ENCODE peak calls at places on chromosomes 1 and 21, in nine cellular contexts. V is upper lobe of left lung, P is GM23338, K is K562, U is endothelial cell of umbilical vein, D is prostate gland, M is HCT116, Y is vagina, H is Panc1. L is an unnamed sample.

GRCh38 chr1:7427901-7428300 is 343.2 kb upstream of the VAMP3 start:
- DNase-seq in Y (no peak), H (no peak), V (no peak), P (no peak), U (peak), M (no peak), K (no peak), D (no peak), L (no peak)

GRCh38 chr1:158654570-158654969 is 31.9 kb downstream of the SPTA1 start:
- DNase-seq in D (no peak), Y (no peak), M (no peak), P (peak), U (peak), K (no peak), V (peak), H (no peak), L (no peak)

GRCh38 chr1:1926346-1926811 is 7.3 kb upstream of the TMEM52 start:
- DNase-seq in K (no peak), M (no peak), H (no peak), V (no peak), U (no peak), P (no peak), D (no peak), Y (no peak), L (no peak)

GRCh38 chr1:165144757-165145397 is 211.6 kb downstream of the LMX1A start:
- DNase-seq in M (peak), K (peak), U (peak), D (peak), P (peak), V (peak), H (peak), Y (no peak), L (peak)

GRCh38 chr1:82979593-82980230 is 1019.2 kb downstream of the TTLL7 start:
- DNase-seq in K (no peak), U (no peak), D (no peak), V (no peak), P (no peak), H (no peak), M (no peak), Y (no peak), L (no peak)

GRCh38 chr1:160606611-160607010 is 27.3 kb upstream of the CD84 start:
- DNase-seq in Y (no peak), D (no peak), V (no peak), H (no peak), K (no peak), P (no peak), U (no peak), M (no peak), L (no peak)

GRCh38 chr1:154799188-154799587 is 70.9 kb downstream of the KCNN3 start:
- DNase-seq in P (no peak), H (no peak), Y (no peak), D (no peak), V (no peak), K (no peak), U (no peak), M (no peak), L (no peak)

GRCh38 chr1:63010898-63011660 is 227.1 kb downstream of the ATG4C start:
- DNase-seq in P (no peak), H (no peak), V (no peak), Y (no peak), K (no peak), M (no peak), D (no peak), U (no peak), L (no peak)

GRCh38 chr1:224623743-224624333 is 7.7 kb downstream of the CNIH3 start:
- DNase-seq in P (no peak), D (no peak), V (peak), M (no peak), K (no peak), Y (no peak), H (peak), U (peak), L (no peak)

GRCh38 chr1:160681067-160681890 is 30.3 kb downstream of the CD48 start:
- DNase-seq in K (peak), D (no peak), Y (no peak), V (peak), H (peak), U (peak), P (peak), M (peak), L (peak)

GRCh38 chr1:55848906-55849305 is 633.7 kb upstream of the USP24 start:
- DNase-seq in P (peak), V (no peak), M (no peak), U (no peak), H (no peak), Y (no peak), K (no peak), D (no peak), L (no peak)

GRCh38 chr1:2611034-2611501 is 21.7 kb downstream of the MMEL1 start:
- DNase-seq in D (no peak), M (peak), V (peak), P (peak), K (peak), Y (no peak), H (no peak), U (peak), L (no peak)

GRCh38 chr1:14140800-14141526 is 441.0 kb downstream of the PRDM2 start:
- DNase-seq in Y (no peak), H (no peak), P (peak), D (peak), M (no peak), K (no peak), U (no peak), V (peak), L (no peak)

GRCh38 chr1:19315378-19316206 is 3.5 kb downstream of the SLC66A1 start:
- DNase-seq in U (peak), D (no peak), Y (no peak), V (no peak), M (no peak), P (no peak), K (no peak), H (no peak), L (no peak)

GRCh38 chr21:33300701-33301631 is 23.8 kb upstream of the IFNAR1 start:
- DNase-seq in Y (no peak), M (no peak), P (no peak), K (no peak), V (no peak), U (peak), D (peak), H (no peak), L (no peak)

GRCh38 chr1:218426343-218426657 is 81.2 kb downstream of the TGFB2 start:
- DNase-seq in K (no peak), P (no peak), V (no peak), M (no peak), Y (no peak), H (no peak), D (no peak), U (no peak), L (no peak)

GRCh38 chr1:180117764-180118116 is 36.9 kb upstream of the QSOX1 start:
- DNase-seq in K (no peak), U (no peak), D (no peak), M (peak), H (no peak), P (no peak), Y (no peak), V (no peak), L (no peak)

GRCh38 chr1:39960461-39960958 is 5.6 kb downstream of the MFSD2A start:
- DNase-seq in H (no peak), P (no peak), Y (no peak), K (peak), V (peak), U (no peak), D (peak), M (no peak), L (no peak)

GRCh38 chr1:85282424-85282823 is 6.0 kb upstream of the BCL10 start:
- DNase-seq in V (no peak), U (no peak), P (peak), D (no peak), K (peak), H (no peak), M (peak), Y (no peak), L (no peak)

GRCh38 chr1:6041432-6042062 is 4.1 kb upstream of the KCNAB2 start:
- DNase-seq in U (peak), Y (no peak), D (no peak), M (no peak), V (no peak), K (peak), P (peak), H (no peak), L (no peak)

GRCh38 chr21:43940672-43941071 is 71.4 kb upstream of the TRAPPC10 start:
- DNase-seq in H (no peak), D (no peak), P (no peak), M (no peak), Y (no peak), U (no peak), V (no peak), K (no peak), L (no peak)

GRCh38 chr1:9125325-9125724 is 3.6 kb downstream of the GPR157 start:
- DNase-seq in H (no peak), U (no peak), D (no peak), Y (no peak), V (no peak), K (no peak), M (no peak), P (no peak), L (no peak)

GRCh38 chr1:227560393-227560792 is 3.0 kb upstream of the ZNF678 start:
- DNase-seq in U (no peak), P (no peak), V (no peak), K (no peak), H (no peak), D (no peak), M (no peak), Y (no peak), L (no peak)

GRCh38 chr21:46307625-46308024 is 16.0 kb downstream of the C21orf58 start:
- DNase-seq in K (no peak), U (no peak), P (no peak), M (no peak), D (no peak), Y (no peak), H (no peak), V (no peak), L (no peak)

GRCh38 chr1:231750296-231750695 is 123.7 kb downstream of the DISC1 start:
- DNase-seq in P (no peak), U (no peak), K (no peak), Y (no peak), M (no peak), H (no peak), V (no peak), D (no peak), L (no peak)

GRCh38 chr21:44872568-44873355 is 728 bp downstream of the PTTG1IP start:
- DNase-seq in U (peak), P (peak), Y (no peak), D (peak), H (no peak), M (no peak), K (no peak), V (peak), L (no peak)

GRCh38 chr1:180631197-180631765 is 541 bp upstream of the XPR1 start:
- DNase-seq in V (no peak), Y (peak), H (no peak), D (no peak), K (no peak), P (no peak), M (no peak), U (no peak), L (no peak)

GRCh38 chr1:70134148-70134547 is 71.2 kb downstream of the LRRC40 start:
- DNase-seq in K (no peak), P (peak), V (no peak), Y (no peak), D (no peak), M (no peak), H (no peak), U (no peak), L (no peak)

GRCh38 chr1:157377216-157377821 is 175.0 kb downstream of the FCRL5 start:
- DNase-seq in V (peak), D (no peak), U (peak), M (peak), H (no peak), Y (no peak), P (peak), K (peak), L (no peak)

GRCh38 chr1:202230939-202231645 is 37.5 kb downstream of the LGR6 start:
- DNase-seq in M (no peak), D (no peak), P (no peak), V (no peak), H (no peak), K (no peak), U (no peak), Y (no peak), L (no peak)

GRCh38 chr21:45341779-45342178 is 54.1 kb upstream of the POFUT2 start:
- DNase-seq in D (no peak), K (no peak), U (peak), M (no peak), Y (no peak), H (no peak), V (no peak), P (no peak), L (no peak)

GRCh38 chr1:24555591-24556413 is at the start of gene NCMAP:
- DNase-seq in V (peak), U (no peak), K (peak), Y (no peak), M (peak), P (peak), D (peak), H (no peak), L (no peak)

GRCh38 chr1:56278052-56278451 is 301.3 kb downstream of the PLPP3 start:
- DNase-seq in D (no peak), V (no peak), M (no peak), K (no peak), Y (no peak), U (no peak), P (no peak), H (no peak), L (no peak)

GRCh38 chr1:84972377-84972987 is 24.4 kb downstream of the MCOLN2 start:
- DNase-seq in U (peak), M (no peak), V (no peak), H (no peak), P (no peak), D (no peak), Y (no peak), K (no peak), L (no peak)

GRCh38 chr1:154446292-154446691 is 41.1 kb downstream of the IL6R start:
- DNase-seq in V (no peak), Y (no peak), P (no peak), H (no peak), U (no peak), M (no peak), K (no peak), D (no peak), L (no peak)

GRCh38 chr1:99766378-99766800 is at the start of gene FRRS1:
- DNase-seq in D (peak), K (peak), M (peak), V (peak), Y (peak), H (peak), U (peak), P (peak), L (peak)

GRCh38 chr1:193105821-193106177 is 585 bp upstream of the GLRX2 start:
- DNase-seq in D (no peak), K (no peak), P (no peak), H (no peak), V (no peak), Y (no peak), U (no peak), M (no peak), L (no peak)

GRCh38 chr1:241998412-241998921 is 431 bp downstream of the MAP1LC3C start:
- DNase-seq in K (peak), U (peak), Y (no peak), V (peak), M (peak), D (no peak), H (peak), P (peak), L (no peak)

GRCh38 chr1:208731976-208732821 is 488.0 kb upstream of the PLXNA2 start:
- DNase-seq in U (peak), M (no peak), Y (no peak), V (no peak), H (no peak), D (no peak), K (no peak), P (no peak), L (no peak)

GRCh38 chr1:170721621-170722020 is 57.7 kb downstream of the PRRX1 start:
- DNase-seq in H (no peak), P (no peak), D (no peak), K (no peak), Y (no peak), V (no peak), M (no peak), U (no peak), L (no peak)
- H3K27ac ChIP-seq in H (no peak), P (no peak), D (no peak), K (no peak), Y (no peak), V (no peak), M (no peak), U (no peak), L (no peak)

DNA sequence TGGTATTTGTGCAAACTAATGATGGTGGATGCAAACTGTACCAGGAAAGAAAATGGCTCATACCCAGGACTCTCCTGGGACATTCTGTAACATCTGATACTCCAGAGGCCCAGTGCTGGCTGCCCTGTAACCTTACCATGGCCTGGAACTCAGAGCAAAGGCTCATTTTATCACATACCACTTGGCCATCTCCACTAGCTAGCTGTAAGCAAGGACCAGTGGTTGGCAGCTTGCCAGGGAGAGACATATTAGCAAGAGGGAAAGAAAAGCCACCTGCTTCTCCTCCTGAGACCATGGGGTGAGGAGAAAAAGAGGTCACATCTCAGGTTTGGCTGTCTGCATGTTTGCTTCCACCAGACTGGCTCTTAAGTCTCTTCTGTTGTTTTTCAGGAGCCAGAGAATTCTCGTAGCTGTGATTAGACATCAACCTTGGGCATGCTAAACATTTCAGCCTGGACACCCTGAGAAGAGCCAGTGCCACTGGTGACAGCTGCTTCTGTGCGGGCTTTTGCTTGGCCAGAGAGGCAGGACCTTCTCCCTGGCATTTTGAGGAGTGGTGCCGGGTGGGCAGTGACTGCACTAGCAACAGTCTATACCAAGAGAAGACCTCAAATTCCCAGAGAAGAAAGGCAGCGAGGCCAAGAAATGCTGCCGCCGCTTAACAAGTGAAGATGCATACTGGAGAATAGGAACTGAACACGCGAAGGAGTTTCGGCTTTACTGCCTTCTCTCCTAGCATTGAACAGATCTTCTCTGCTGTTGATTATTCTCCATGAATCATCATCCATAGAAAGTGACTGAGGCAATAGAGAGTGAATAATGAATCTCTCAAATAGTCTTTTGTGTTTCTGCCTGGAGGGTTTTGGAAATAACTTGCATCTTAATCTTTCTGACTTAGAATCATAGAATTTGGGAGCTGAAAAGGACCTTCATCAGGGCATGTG is 6.7 kb upstream of the INKA2 start:
- DNase-seq in Y (peak), V (no peak), M (no peak), U (no peak), K (no peak), D (no peak), H (no peak), P (no peak), L (no peak)
- TF ChIP-seq POLR2AphosphoS5 in Y (no peak), V (no peak), M (no peak), U (no peak), K (no peak), D (no peak), H (no peak), P (no peak), L (no peak)

DNA sequence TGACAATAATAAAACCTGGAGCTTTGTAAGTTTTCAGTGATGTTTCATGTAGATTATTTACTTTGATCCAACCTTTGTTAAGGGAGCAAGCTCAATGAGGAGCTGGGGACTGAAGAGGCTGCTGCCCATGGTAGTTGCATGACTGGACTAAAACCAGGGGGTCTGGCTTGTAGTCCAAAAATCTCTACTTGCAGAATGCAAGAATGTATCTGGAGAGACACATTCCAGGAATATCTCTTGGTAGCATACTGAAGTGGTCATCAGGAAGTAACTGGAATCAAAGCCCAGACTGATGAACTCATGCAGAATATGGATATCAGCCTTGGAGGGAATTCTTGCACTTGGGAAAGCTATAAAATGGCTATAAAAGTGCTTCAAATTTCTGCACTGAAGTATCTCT is 5.8 kb upstream of the KIAA0040 start:
- DNase-seq in U (peak), Y (no peak), K (no peak), M (no peak), V (no peak), P (no peak), H (no peak), D (no peak), L (no peak)
- H3K27ac ChIP-seq in U (peak), Y (no peak), K (no peak), M (no peak), V (no peak), P (no peak), H (no peak), D (no peak), L (no peak)

GRCh38 chr1:119974013-119974412 is 77.7 kb upstream of the ADAM30 start:
- DNase-seq in H (no peak), V (no peak), U (no peak), K (no peak), P (no peak), M (no peak), D (peak), Y (no peak), L (no peak)
- TF ChIP-seq POLR2AphosphoS5 in H (no peak), V (no peak), U (no peak), K (no peak), P (no peak), M (no peak), D (peak), Y (no peak), L (no peak)

GRCh38 chr1:172657586-172657985 is 1.3 kb upstream of the FASLG start:
- DNase-seq in D (no peak), P (no peak), Y (no peak), U (no peak), K (no peak), V (no peak), M (no peak), H (no peak), L (no peak)

GRCh38 chr1:172661107-172661506 is 2.2 kb downstream of the FASLG start:
- DNase-seq in P (no peak), D (no peak), Y (no peak), V (no peak), M (no peak), U (no peak), H (no peak), K (no peak), L (no peak)

GRCh38 chr1:172663726-172664125 is 4.8 kb downstream of the FASLG start:
- DNase-seq in H (no peak), Y (no peak), U (no peak), M (no peak), V (no peak), P (no peak), D (no peak), K (no peak), L (no peak)

GRCh38 chr1:172658871-172659453 is at the start of gene FASLG:
- DNase-seq in M (no peak), P (no peak), H (no peak), V (no peak), U (no peak), Y (no peak), D (no peak), K (no peak), L (no peak)

DNA sequence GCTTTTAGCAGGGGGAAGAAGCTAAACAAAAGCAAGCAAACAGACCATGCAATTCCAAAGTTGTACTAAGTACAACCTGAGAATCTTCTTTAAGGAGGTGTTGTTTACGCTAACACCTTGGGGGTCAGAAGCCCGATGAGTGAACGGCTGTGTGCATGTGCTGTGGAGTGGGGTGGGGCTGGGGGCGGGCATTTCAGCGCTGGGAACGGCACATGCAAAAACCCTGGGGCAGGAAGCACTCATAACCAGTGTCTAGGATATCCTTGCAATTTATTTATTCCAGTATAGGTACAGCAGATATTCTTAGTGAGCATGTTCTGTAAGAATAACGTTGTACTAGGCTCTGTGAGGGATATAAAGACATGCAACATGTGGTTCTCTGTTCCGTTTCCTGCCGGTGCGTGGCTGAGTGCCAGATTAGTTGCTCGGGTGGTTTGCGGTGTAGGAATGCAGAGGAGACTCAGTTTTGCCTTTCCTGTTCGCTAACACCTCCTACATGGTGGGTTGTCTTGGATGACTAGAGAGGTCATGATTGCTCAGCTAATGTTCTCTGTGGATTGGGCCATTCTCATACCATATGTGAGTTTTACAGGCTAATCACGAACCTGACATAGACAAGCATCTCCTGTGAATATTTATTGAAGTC is 3.7 kb downstream of the FASLG start:
- DNase-seq in V (peak), U (peak), D (peak), M (no peak), H (no peak), P (no peak), Y (no peak), K (no peak), L (peak)
- H3K27ac ChIP-seq in V (no peak), U (no peak), D (no peak), M (no peak), H (no peak), P (no peak), Y (no peak), K (no peak), L (no peak)